ENCODE peak calls at places on chromosomes 11 and 22, in seven cellular contexts. One of them, this sample, is unnamed.

GRCh38 chr11:78132475-78132874 is 7.0 kb downstream of the ALG8 start:
- DNase-seq in tibial nerve: no peak
- DNase-seq in breast epithelium: no peak
- DNase-seq in ACHN: no peak
- DNase-seq in spleen: no peak
- DNase-seq in A549: no peak
- DNase-seq in activated T-cell treated with anti-CD3 and anti-CD28 coated beads, Interleukin-2, amount 50 U/mL, for 1 hour: no peak
- DNase-seq in this sample: no peak

GRCh38 chr22:24331468-24332440 is 61.1 kb downstream of the SPECC1L start:
- DNase-seq in ACHN: no peak
- DNase-seq in spleen: no peak
- DNase-seq in A549: no peak
- DNase-seq in tibial nerve: no peak
- DNase-seq in breast epithelium: no peak
- DNase-seq in activated T-cell treated with anti-CD3 and anti-CD28 coated beads, Interleukin-2, amount 50 U/mL, for 1 hour: no peak
- DNase-seq in this sample: no peak

GRCh38 chr11:10443152-10443551 is 11.9 kb upstream of the AMPD3 start:
- DNase-seq in breast epithelium: no peak
- DNase-seq in activated T-cell treated with anti-CD3 and anti-CD28 coated beads, Interleukin-2, amount 50 U/mL, for 1 hour: no peak
- DNase-seq in spleen: no peak
- DNase-seq in tibial nerve: no peak
- DNase-seq in ACHN: no peak
- DNase-seq in A549: no peak
- DNase-seq in this sample: no peak

GRCh38 chr22:44797181-44797720 is 44.9 kb downstream of the ARHGAP8 start:
- DNase-seq in A549: no peak
- DNase-seq in breast epithelium: no peak
- DNase-seq in activated T-cell treated with anti-CD3 and anti-CD28 coated beads, Interleukin-2, amount 50 U/mL, for 1 hour: no peak
- DNase-seq in tibial nerve: no peak
- DNase-seq in ACHN: no peak
- DNase-seq in spleen: no peak
- DNase-seq in this sample: no peak

GRCh38 chr11:125390949-125391348 is 105.1 kb downstream of the FEZ1 start:
- DNase-seq in ACHN: no peak
- DNase-seq in A549: no peak
- DNase-seq in tibial nerve: no peak
- DNase-seq in activated T-cell treated with anti-CD3 and anti-CD28 coated beads, Interleukin-2, amount 50 U/mL, for 1 hour: no peak
- DNase-seq in spleen: no peak
- DNase-seq in breast epithelium: peak
- DNase-seq in this sample: no peak

GRCh38 chr11:69524291-69524882 is 42.9 kb downstream of the LINC01488 start:
- DNase-seq in ACHN: no peak
- DNase-seq in spleen: peak
- DNase-seq in breast epithelium: peak
- DNase-seq in tibial nerve: no peak
- DNase-seq in A549: no peak
- DNase-seq in activated T-cell treated with anti-CD3 and anti-CD28 coated beads, Interleukin-2, amount 50 U/mL, for 1 hour: no peak
- DNase-seq in this sample: no peak

GRCh38 chr11:125464266-125464662 is 31.8 kb downstream of the FEZ1 start:
- DNase-seq in spleen: no peak
- DNase-seq in tibial nerve: no peak
- DNase-seq in breast epithelium: no peak
- DNase-seq in ACHN: peak
- DNase-seq in A549: peak
- DNase-seq in activated T-cell treated with anti-CD3 and anti-CD28 coated beads, Interleukin-2, amount 50 U/mL, for 1 hour: no peak
- DNase-seq in this sample: no peak

GRCh38 chr11:2376751-2377451 is at the start of gene CD81:
- DNase-seq in spleen: peak
- DNase-seq in breast epithelium: no peak
- DNase-seq in tibial nerve: peak
- DNase-seq in A549: peak
- DNase-seq in ACHN: peak
- DNase-seq in activated T-cell treated with anti-CD3 and anti-CD28 coated beads, Interleukin-2, amount 50 U/mL, for 1 hour: peak
- DNase-seq in this sample: peak

GRCh38 chr11:134532176-134532920 is 120.3 kb upstream of the B3GAT1 start:
- DNase-seq in ACHN: no peak
- DNase-seq in breast epithelium: no peak
- DNase-seq in A549: no peak
- DNase-seq in activated T-cell treated with anti-CD3 and anti-CD28 coated beads, Interleukin-2, amount 50 U/mL, for 1 hour: no peak
- DNase-seq in spleen: peak
- DNase-seq in tibial nerve: no peak
- DNase-seq in this sample: no peak

GRCh38 chr22:41772645-41773044 is 27.8 kb upstream of the CCDC134 start:
- DNase-seq in ACHN: no peak
- DNase-seq in tibial nerve: no peak
- DNase-seq in A549: peak
- DNase-seq in breast epithelium: no peak
- DNase-seq in spleen: no peak
- DNase-seq in activated T-cell treated with anti-CD3 and anti-CD28 coated beads, Interleukin-2, amount 50 U/mL, for 1 hour: no peak
- DNase-seq in this sample: no peak

GRCh38 chr22:25488244-25489020 is 76.0 kb upstream of the GRK3 start:
- DNase-seq in breast epithelium: peak
- DNase-seq in activated T-cell treated with anti-CD3 and anti-CD28 coated beads, Interleukin-2, amount 50 U/mL, for 1 hour: no peak
- DNase-seq in spleen: no peak
- DNase-seq in A549: peak
- DNase-seq in ACHN: peak
- DNase-seq in tibial nerve: peak
- DNase-seq in this sample: peak

GRCh38 chr11:96028746-96029145 is 104.8 kb upstream of the MTMR2 start:
- DNase-seq in A549: no peak
- DNase-seq in spleen: no peak
- DNase-seq in ACHN: no peak
- DNase-seq in activated T-cell treated with anti-CD3 and anti-CD28 coated beads, Interleukin-2, amount 50 U/mL, for 1 hour: no peak
- DNase-seq in tibial nerve: no peak
- DNase-seq in breast epithelium: no peak
- DNase-seq in this sample: no peak

GRCh38 chr22:30004101-30004500 is 76.2 kb upstream of the HORMAD2 start:
- DNase-seq in spleen: no peak
- DNase-seq in breast epithelium: no peak
- DNase-seq in tibial nerve: no peak
- DNase-seq in activated T-cell treated with anti-CD3 and anti-CD28 coated beads, Interleukin-2, amount 50 U/mL, for 1 hour: no peak
- DNase-seq in A549: no peak
- DNase-seq in ACHN: no peak
- DNase-seq in this sample: no peak

GRCh38 chr11:121421149-121421906 is 30.8 kb upstream of the SORL1 start:
- DNase-seq in A549: no peak
- DNase-seq in breast epithelium: no peak
- DNase-seq in spleen: no peak
- DNase-seq in activated T-cell treated with anti-CD3 and anti-CD28 coated beads, Interleukin-2, amount 50 U/mL, for 1 hour: no peak
- DNase-seq in ACHN: no peak
- DNase-seq in tibial nerve: no peak
- DNase-seq in this sample: no peak

GRCh38 chr11:16902979-16903378 is 111.2 kb downstream of the PLEKHA7 start:
- DNase-seq in spleen: no peak
- DNase-seq in tibial nerve: no peak
- DNase-seq in ACHN: no peak
- DNase-seq in A549: no peak
- DNase-seq in activated T-cell treated with anti-CD3 and anti-CD28 coated beads, Interleukin-2, amount 50 U/mL, for 1 hour: no peak
- DNase-seq in breast epithelium: no peak
- DNase-seq in this sample: no peak

GRCh38 chr22:45006873-45007246 is 2.9 kb downstream of the PHF21B start:
- DNase-seq in A549: no peak
- DNase-seq in tibial nerve: no peak
- DNase-seq in breast epithelium: no peak
- DNase-seq in spleen: no peak
- DNase-seq in activated T-cell treated with anti-CD3 and anti-CD28 coated beads, Interleukin-2, amount 50 U/mL, for 1 hour: no peak
- DNase-seq in ACHN: no peak
- DNase-seq in this sample: no peak

This sample was measured in aorta.